ENCODE peak calls at places on chromosomes 7 and 10, in four cellular contexts. One of them, this sample, is unnamed.

GRCh38 chr10:43227911-43228782 is 38.7 kb downstream of the RASGEF1A start:
- DNase-seq in HCT116: no peak
- DNase-seq in astrocyte of the spinal cord: no peak
- DNase-seq in retinal pigment epithelial cell: no peak
- DNase-seq in this sample: no peak

GRCh38 chr10:13971586-13972475 is 358.9 kb downstream of the FRMD4A start:
- DNase-seq in astrocyte of the spinal cord: peak
- DNase-seq in HCT116: no peak
- DNase-seq in retinal pigment epithelial cell: no peak
- DNase-seq in this sample: peak

GRCh38 chr7:73526892-73527821 is 5.1 kb upstream of the BAZ1B start:
- DNase-seq in astrocyte of the spinal cord: no peak
- DNase-seq in HCT116: no peak
- DNase-seq in retinal pigment epithelial cell: no peak
- DNase-seq in this sample: no peak

GRCh38 chr7:94509264-94509878 is at the start of gene CASD1:
- DNase-seq in HCT116: no peak
- DNase-seq in astrocyte of the spinal cord: peak
- DNase-seq in retinal pigment epithelial cell: no peak
- DNase-seq in this sample: no peak

GRCh38 chr7:123643495-123644428 is 11.9 kb upstream of the LMOD2 start:
- DNase-seq in astrocyte of the spinal cord: peak
- DNase-seq in retinal pigment epithelial cell: peak
- DNase-seq in HCT116: peak
- DNase-seq in this sample: peak

GRCh38 chr7:36507868-36508440 is 118.3 kb downstream of the ANLN start:
- DNase-seq in HCT116: no peak
- DNase-seq in retinal pigment epithelial cell: no peak
- DNase-seq in astrocyte of the spinal cord: no peak
- DNase-seq in this sample: no peak

GRCh38 chr10:131786756-131787605 is 113.8 kb upstream of the PPP2R2D start:
- DNase-seq in astrocyte of the spinal cord: peak
- DNase-seq in retinal pigment epithelial cell: no peak
- DNase-seq in HCT116: peak
- DNase-seq in this sample: peak

GRCh38 chr7:27581906-27582305 is 80.8 kb downstream of the HIBADH start:
- DNase-seq in retinal pigment epithelial cell: no peak
- DNase-seq in HCT116: no peak
- DNase-seq in astrocyte of the spinal cord: no peak
- DNase-seq in this sample: no peak

GRCh38 chr7:35012155-35012554 is 25.1 kb downstream of the DPY19L1 start:
- DNase-seq in retinal pigment epithelial cell: no peak
- DNase-seq in astrocyte of the spinal cord: no peak
- DNase-seq in HCT116: no peak
- DNase-seq in this sample: no peak

GRCh38 chr7:155942226-155942950 is 130.1 kb upstream of the SHH start:
- DNase-seq in retinal pigment epithelial cell: no peak
- DNase-seq in astrocyte of the spinal cord: no peak
- DNase-seq in HCT116: no peak
- DNase-seq in this sample: no peak

GRCh38 chr10:5563991-5564536 is 39.3 kb downstream of the CALML3 start:
- DNase-seq in HCT116: no peak
- DNase-seq in retinal pigment epithelial cell: no peak
- DNase-seq in astrocyte of the spinal cord: peak
- DNase-seq in this sample: peak

GRCh38 chr7:100764841-100765240 is 31.4 kb downstream of the ZAN start:
- DNase-seq in astrocyte of the spinal cord: no peak
- DNase-seq in retinal pigment epithelial cell: no peak
- DNase-seq in HCT116: no peak
- DNase-seq in this sample: no peak

GRCh38 chr7:148142660-148143248 is 447.8 kb upstream of the C7orf33 start:
- DNase-seq in astrocyte of the spinal cord: peak
- DNase-seq in retinal pigment epithelial cell: peak
- DNase-seq in HCT116: peak
- DNase-seq in this sample: peak

GRCh38 chr10:3723706-3724225 is 61.2 kb downstream of the KLF6 start:
- DNase-seq in retinal pigment epithelial cell: no peak
- DNase-seq in HCT116: no peak
- DNase-seq in astrocyte of the spinal cord: no peak
- DNase-seq in this sample: peak

GRCh38 chr10:35963685-35964084 is 321.6 kb upstream of the FZD8 start:
- DNase-seq in astrocyte of the spinal cord: no peak
- DNase-seq in retinal pigment epithelial cell: no peak
- DNase-seq in HCT116: no peak
- DNase-seq in this sample: no peak

GRCh38 chr7:67387851-67388250 is 391.2 kb downstream of the TYW1 start:
- DNase-seq in astrocyte of the spinal cord: no peak
- DNase-seq in retinal pigment epithelial cell: no peak
- DNase-seq in HCT116: no peak
- DNase-seq in this sample: no peak

GRCh38 chr10:43970018-43970698 is 321.5 kb upstream of the ZNF32 start:
- DNase-seq in astrocyte of the spinal cord: no peak
- DNase-seq in HCT116: no peak
- DNase-seq in retinal pigment epithelial cell: no peak
- DNase-seq in this sample: no peak

GRCh38 chr10:104326991-104327610 is 11.2 kb downstream of the ITPRIP start:
- DNase-seq in HCT116: no peak
- DNase-seq in astrocyte of the spinal cord: no peak
- DNase-seq in retinal pigment epithelial cell: no peak
- DNase-seq in this sample: no peak

GRCh38 chr10:100996678-100997363 is 2.8 kb upstream of the LZTS2 start:
- DNase-seq in astrocyte of the spinal cord: no peak
- DNase-seq in retinal pigment epithelial cell: no peak
- DNase-seq in HCT116: no peak
- DNase-seq in this sample: no peak

GRCh38 chr7:45501788-45502187 is 72.4 kb upstream of the ADCY1 start:
- DNase-seq in HCT116: no peak
- DNase-seq in retinal pigment epithelial cell: no peak
- DNase-seq in astrocyte of the spinal cord: no peak
- DNase-seq in this sample: no peak

GRCh38 chr10:19803676-19804075 is 12.6 kb upstream of the PLXDC2 start:
- DNase-seq in astrocyte of the spinal cord: no peak
- DNase-seq in retinal pigment epithelial cell: no peak
- DNase-seq in HCT116: no peak
- DNase-seq in this sample: no peak

GRCh38 chr10:15802375-15802949 is 57.8 kb downstream of the MINDY3 start:
- DNase-seq in astrocyte of the spinal cord: no peak
- DNase-seq in retinal pigment epithelial cell: no peak
- DNase-seq in HCT116: no peak
- DNase-seq in this sample: no peak

GRCh38 chr7:47574473-47575328 is 7.2 kb downstream of the TNS3 start:
- DNase-seq in HCT116: no peak
- DNase-seq in astrocyte of the spinal cord: no peak
- DNase-seq in retinal pigment epithelial cell: no peak
- DNase-seq in this sample: no peak

GRCh38 chr10:113175756-113176651 is 226.0 kb downstream of the TCF7L2 start:
- DNase-seq in HCT116: no peak
- DNase-seq in astrocyte of the spinal cord: no peak
- DNase-seq in retinal pigment epithelial cell: no peak
- DNase-seq in this sample: no peak
- H3K4me3 ChIP-seq in HCT116: no peak
- H3K4me3 ChIP-seq in astrocyte of the spinal cord: no peak
- H3K4me3 ChIP-seq in retinal pigment epithelial cell: no peak
- H3K4me3 ChIP-seq in this sample: no peak

GRCh38 chr10:88318803-88319202 is 264.3 kb downstream of the RNLS start:
- DNase-seq in astrocyte of the spinal cord: no peak
- DNase-seq in HCT116: peak
- DNase-seq in retinal pigment epithelial cell: no peak
- DNase-seq in this sample: peak
- TF ChIP-seq CTCF in astrocyte of the spinal cord: peak
- TF ChIP-seq CTCF in HCT116: peak
- TF ChIP-seq CTCF in retinal pigment epithelial cell: peak
- TF ChIP-seq CTCF in this sample: peak

DNA sequence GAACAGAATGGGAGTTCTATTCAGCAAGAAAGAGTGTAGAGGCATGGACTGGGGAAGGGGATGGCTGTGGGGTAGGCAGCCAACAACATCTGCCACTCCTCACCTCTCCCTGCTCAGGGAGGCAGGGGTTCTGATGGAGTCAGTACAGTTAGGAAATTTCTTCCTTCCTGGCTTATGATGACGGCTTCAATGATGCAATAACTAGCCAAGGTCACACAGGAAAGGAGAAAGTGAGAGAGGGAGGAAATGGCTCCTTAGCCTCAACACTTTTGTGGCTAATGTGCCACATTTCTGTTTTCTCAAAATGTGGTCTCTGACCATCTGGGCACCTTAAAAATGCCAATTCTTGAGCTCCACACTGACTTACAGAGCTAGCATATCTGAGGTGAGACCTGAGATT is 79.3 kb upstream of the PDZD8 start:
- DNase-seq in retinal pigment epithelial cell: no peak
- DNase-seq in astrocyte of the spinal cord: no peak
- DNase-seq in HCT116: no peak
- DNase-seq in this sample: peak
- H3K4me3 ChIP-seq in retinal pigment epithelial cell: no peak
- H3K4me3 ChIP-seq in astrocyte of the spinal cord: no peak
- H3K4me3 ChIP-seq in HCT116: no peak
- H3K4me3 ChIP-seq in this sample: no peak

GRCh38 chr7:1257863-1258262 is 25.2 kb downstream of the UNCX start:
- DNase-seq in HCT116: no peak
- DNase-seq in retinal pigment epithelial cell: no peak
- DNase-seq in astrocyte of the spinal cord: no peak
- DNase-seq in this sample: no peak
- TF ChIP-seq CTCF in HCT116: no peak
- TF ChIP-seq CTCF in retinal pigment epithelial cell: no peak
- TF ChIP-seq CTCF in astrocyte of the spinal cord: no peak
- TF ChIP-seq CTCF in this sample: no peak

GRCh38 chr10:95547197-95547596 is 14.0 kb downstream of the SORBS1 start:
- DNase-seq in HCT116: no peak
- DNase-seq in astrocyte of the spinal cord: no peak
- DNase-seq in retinal pigment epithelial cell: no peak
- DNase-seq in this sample: no peak

GRCh38 chr10:95542761-95543160 is 18.4 kb downstream of the SORBS1 start:
- DNase-seq in retinal pigment epithelial cell: no peak
- DNase-seq in astrocyte of the spinal cord: no peak
- DNase-seq in HCT116: no peak
- DNase-seq in this sample: no peak

GRCh38 chr10:95543459-95543858 is 17.7 kb downstream of the SORBS1 start:
- DNase-seq in astrocyte of the spinal cord: no peak
- DNase-seq in retinal pigment epithelial cell: no peak
- DNase-seq in HCT116: no peak
- DNase-seq in this sample: no peak

GRCh38 chr10:95545981-95546380 is 15.2 kb downstream of the SORBS1 start:
- DNase-seq in HCT116: no peak
- DNase-seq in retinal pigment epithelial cell: no peak
- DNase-seq in astrocyte of the spinal cord: no peak
- DNase-seq in this sample: no peak

DNA sequence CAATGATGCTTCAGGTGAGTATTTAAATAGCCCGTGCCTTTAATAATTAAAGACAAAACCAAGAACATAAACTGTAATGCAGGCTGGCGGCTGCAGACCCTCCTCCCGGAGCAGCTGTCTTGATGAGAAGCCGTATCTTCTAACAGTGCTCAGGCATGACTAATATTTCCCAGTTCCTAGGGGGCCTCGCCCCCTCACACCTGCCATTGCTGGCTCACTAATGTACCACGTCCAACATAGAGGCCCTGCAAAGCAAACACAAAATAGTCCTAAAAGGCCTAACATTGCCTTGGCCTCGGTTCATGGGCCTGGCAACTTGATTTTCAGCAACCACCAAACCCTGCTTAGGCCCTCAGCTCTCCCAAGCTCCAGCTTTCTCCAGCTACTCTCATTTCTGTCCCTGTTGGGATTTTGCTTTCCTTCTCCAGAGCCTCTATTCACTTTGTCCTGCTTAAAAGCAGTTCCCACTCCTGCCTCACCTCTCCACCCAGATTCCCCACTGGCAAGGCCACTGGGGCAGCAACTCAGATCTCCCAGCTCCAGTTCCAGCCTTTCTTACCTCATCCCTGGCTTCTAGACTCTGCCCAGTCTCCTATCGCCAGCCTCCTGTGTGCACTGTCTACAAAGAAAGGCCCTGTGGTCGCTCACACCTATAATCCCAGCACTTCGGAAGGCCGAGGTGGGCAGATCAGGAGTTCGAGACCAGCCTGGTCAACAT is 16.2 kb downstream of the SORBS1 start:
- DNase-seq in retinal pigment epithelial cell: no peak
- DNase-seq in HCT116: no peak
- DNase-seq in astrocyte of the spinal cord: no peak
- DNase-seq in this sample: no peak
- H3K4me3 ChIP-seq in retinal pigment epithelial cell: no peak
- H3K4me3 ChIP-seq in HCT116: no peak
- H3K4me3 ChIP-seq in astrocyte of the spinal cord: no peak
- H3K4me3 ChIP-seq in this sample: no peak

GRCh38 chr7:132575336-132575986 is 809 bp downstream of the PLXNA4 start:
- DNase-seq in retinal pigment epithelial cell: no peak
- DNase-seq in HCT116: no peak
- DNase-seq in astrocyte of the spinal cord: peak
- DNase-seq in this sample: peak
- TF ChIP-seq CTCF in retinal pigment epithelial cell: peak
- TF ChIP-seq CTCF in HCT116: no peak
- TF ChIP-seq CTCF in astrocyte of the spinal cord: peak
- TF ChIP-seq CTCF in this sample: peak

GRCh38 chr7:144102041-144102440 is 7.3 kb upstream of the OR2A2 start:
- DNase-seq in retinal pigment epithelial cell: no peak
- DNase-seq in HCT116: no peak
- DNase-seq in astrocyte of the spinal cord: no peak
- DNase-seq in this sample: no peak
- H3K4me3 ChIP-seq in retinal pigment epithelial cell: no peak
- H3K4me3 ChIP-seq in HCT116: no peak
- H3K4me3 ChIP-seq in astrocyte of the spinal cord: no peak
- H3K4me3 ChIP-seq in this sample: no peak

GRCh38 chr7:11376549-11376948 is 402.9 kb downstream of the PHF14 start:
- DNase-seq in retinal pigment epithelial cell: no peak
- DNase-seq in HCT116: no peak
- DNase-seq in astrocyte of the spinal cord: no peak
- DNase-seq in this sample: no peak

GRCh38 chr7:11379641-11380040 is 406.0 kb downstream of the PHF14 start:
- DNase-seq in astrocyte of the spinal cord: no peak
- DNase-seq in retinal pigment epithelial cell: no peak
- DNase-seq in HCT116: no peak
- DNase-seq in this sample: no peak

GRCh38 chr7:11369696-11370095 is 396.0 kb downstream of the PHF14 start:
- DNase-seq in astrocyte of the spinal cord: no peak
- DNase-seq in retinal pigment epithelial cell: no peak
- DNase-seq in HCT116: no peak
- DNase-seq in this sample: no peak

GRCh38 chr7:11374629-11375028 is 401.0 kb downstream of the PHF14 start:
- DNase-seq in HCT116: no peak
- DNase-seq in astrocyte of the spinal cord: no peak
- DNase-seq in retinal pigment epithelial cell: no peak
- DNase-seq in this sample: no peak

GRCh38 chr7:11373546-11374142 is 400.0 kb downstream of the PHF14 start:
- DNase-seq in retinal pigment epithelial cell: no peak
- DNase-seq in HCT116: peak
- DNase-seq in astrocyte of the spinal cord: peak
- DNase-seq in this sample: peak
- TF ChIP-seq CTCF in retinal pigment epithelial cell: peak
- TF ChIP-seq CTCF in HCT116: peak
- TF ChIP-seq CTCF in astrocyte of the spinal cord: peak
- TF ChIP-seq CTCF in this sample: peak

GRCh38 chr10:117663750-117664149 is 121.2 kb downstream of the EMX2 start:
- DNase-seq in HCT116: peak
- DNase-seq in astrocyte of the spinal cord: peak
- DNase-seq in retinal pigment epithelial cell: peak
- DNase-seq in this sample: peak
- H3K4me3 ChIP-seq in HCT116: no peak
- H3K4me3 ChIP-seq in astrocyte of the spinal cord: no peak
- H3K4me3 ChIP-seq in retinal pigment epithelial cell: no peak
- H3K4me3 ChIP-seq in this sample: no peak

This sample was measured in fibroblast of mammary gland.